ENCODE peak calls at places on chromosome 1, in seven cellular contexts. H is GM23338, X is heart left ventricle, K is tibial nerve, A is fibroblast of lung, S is right cardiac atrium, Y is A549. U is an unnamed sample. For H3K4me1, the result is how much of the 10 kb centered on the place peaks cover.

GRCh38 chr1:52702886-52703787 is 5.0 kb upstream of the COA7 start:
- DNase-seq in X (peak), Y (peak), H (peak), S (peak), A (peak), K (peak), U (peak)

GRCh38 chr1:77068013-77068412 is 151.2 kb downstream of the PIGK start:
- DNase-seq in A (no peak), H (peak), Y (no peak), S (no peak), K (no peak), X (no peak), U (no peak)

GRCh38 chr1:179554394-179554793 is 21.4 kb downstream of the NPHS2 start:
- DNase-seq in S (no peak), Y (no peak), K (no peak), A (no peak), X (no peak), H (no peak), U (no peak)

GRCh38 chr1:38178236-38178635 is 131.6 kb upstream of the POU3F1 start:
- DNase-seq in Y (no peak), A (no peak), S (no peak), K (no peak), X (no peak), H (no peak), U (no peak)

GRCh38 chr1:169526120-169526832 is 40.5 kb upstream of the SLC19A2 start:
- DNase-seq in X (no peak), S (no peak), A (no peak), Y (no peak), H (no peak), K (no peak), U (no peak)

GRCh38 chr1:114107474-114108175 is 46.0 kb downstream of the SYT6 start:
- DNase-seq in Y (peak), S (no peak), K (no peak), H (no peak), A (no peak), X (no peak), U (peak)

GRCh38 chr1:108627256-108627655 is 33.6 kb downstream of the HENMT1 start:
- DNase-seq in K (no peak), X (no peak), Y (no peak), S (no peak), A (no peak), H (no peak), U (no peak)

GRCh38 chr1:152566681-152567080 is at the start of gene LCE3E:
- DNase-seq in A (no peak), X (no peak), Y (no peak), H (no peak), S (no peak), K (no peak), U (no peak)

GRCh38 chr1:113233441-113233840 is 156.9 kb upstream of the MAGI3 start:
- DNase-seq in Y (no peak), S (no peak), A (no peak), K (no peak), X (no peak), H (no peak), U (no peak)

GRCh38 chr1:25748531-25749205 is 51.3 kb upstream of the SELENON start:
- DNase-seq in S (no peak), A (peak), Y (no peak), K (no peak), H (peak), X (no peak), U (no peak)

GRCh38 chr1:91754348-91754747 is 131.6 kb downstream of the TGFBR3 start:
- DNase-seq in H (no peak), K (no peak), X (no peak), A (peak), Y (no peak), S (no peak), U (no peak)

GRCh38 chr1:192862271-192862670 is 53.4 kb downstream of the RGS2 start:
- DNase-seq in H (no peak), S (no peak), X (no peak), Y (no peak), K (no peak), A (no peak), U (no peak)

GRCh38 chr1:101237229-101237837 is 514 bp downstream of the S1PR1 start:
- DNase-seq in H (peak), Y (no peak), A (peak), K (no peak), S (no peak), X (no peak), U (no peak)

GRCh38 chr1:13597166-13597565 is 13.5 kb downstream of the PDPN start:
- DNase-seq in S (no peak), A (no peak), Y (no peak), H (no peak), K (no peak), X (no peak), U (no peak)

GRCh38 chr1:214469290-214469689 is 82.1 kb downstream of the PTPN14 start:
- DNase-seq in H (no peak), K (no peak), A (no peak), S (no peak), X (no peak), Y (no peak), U (no peak)

GRCh38 chr1:10245674-10246073 is 35.3 kb downstream of the KIF1B start:
- DNase-seq in A (no peak), H (no peak), K (no peak), X (no peak), S (no peak), Y (no peak), U (no peak)

GRCh38 chr1:84174051-84174556 is 30.0 kb downstream of the PRKACB start:
- DNase-seq in S (no peak), H (peak), Y (peak), X (no peak), A (peak), K (no peak), U (peak)

GRCh38 chr1:97033949-97034348 is 312.4 kb downstream of the PTBP2 start:
- DNase-seq in Y (no peak), K (no peak), A (no peak), X (no peak), H (no peak), S (no peak), U (no peak)

GRCh38 chr1:68120136-68120791 is 69.8 kb upstream of the DIRAS3 start:
- DNase-seq in Y (peak), K (peak), H (peak), A (peak), S (no peak), X (peak), U (peak)

GRCh38 chr1:3611170-3612019 is at the start of gene MEGF6:
- DNase-seq in Y (peak), A (peak), X (peak), S (peak), H (peak), K (no peak), U (peak)

GRCh38 chr1:183363967-183364366 is 54.2 kb downstream of the NMNAT2 start:
- DNase-seq in H (no peak), X (no peak), Y (no peak), S (no peak), A (no peak), K (no peak), U (no peak)

GRCh38 chr1:202656057-202656456 is 54.2 kb downstream of the SYT2 start:
- DNase-seq in A (no peak), S (no peak), Y (peak), H (peak), X (no peak), K (no peak), U (peak)

GRCh38 chr1:95230768-95231191 is 3.2 kb upstream of the RWDD3 start:
- DNase-seq in K (no peak), X (no peak), H (no peak), A (no peak), Y (no peak), S (peak), U (no peak)

GRCh38 chr1:244314921-244315544 is 136.7 kb downstream of the ADSS2 start:
- DNase-seq in Y (no peak), S (no peak), K (no peak), H (no peak), X (no peak), A (no peak), U (no peak)

GRCh38 chr1:69455718-69456117 is 112.0 kb upstream of the LRRC7 start:
- DNase-seq in X (no peak), Y (no peak), H (no peak), A (no peak), K (no peak), S (no peak), U (no peak)

GRCh38 chr1:56676571-56677035 is 31.5 kb downstream of the PRKAA2 start:
- DNase-seq in S (no peak), A (peak), Y (peak), H (no peak), X (no peak), K (no peak), U (peak)

GRCh38 chr1:154970631-154971340 is at the start of gene SHC1:
- DNase-seq in S (peak), A (peak), H (peak), X (peak), K (peak), Y (peak), U (peak)

GRCh38 chr1:184260382-184260781 is 126.4 kb upstream of the C1orf21 start:
- DNase-seq in H (no peak), A (peak), Y (no peak), X (no peak), S (no peak), K (no peak), U (no peak)

GRCh38 chr1:20590313-20590777 is 1.4 kb downstream of the CDA start:
- DNase-seq in H (no peak), S (peak), A (no peak), K (peak), X (no peak), Y (peak), U (peak)

GRCh38 chr1:103267893-103268292 is 159.6 kb upstream of the COL11A1 start:
- DNase-seq in Y (no peak), X (no peak), K (no peak), S (no peak), H (peak), A (no peak), U (no peak)

GRCh38 chr1:62438163-62438562 is 1.3 kb downstream of the USP1 start:
- DNase-seq in H (peak), S (no peak), K (no peak), X (no peak), Y (no peak), A (peak), U (no peak)

GRCh38 chr1:184945678-184946412 is 28.5 kb downstream of the NIBAN1 start:
- DNase-seq in Y (no peak), K (peak), X (no peak), H (no peak), S (no peak), A (no peak), U (no peak)

GRCh38 chr1:192998536-192998935 is 60.6 kb downstream of the UCHL5 start:
- DNase-seq in S (no peak), H (peak), Y (peak), X (no peak), A (no peak), K (no peak), U (no peak)

GRCh38 chr1:80218112-80218511 is 1211.6 kb upstream of the ADGRL4 start:
- DNase-seq in Y (peak), X (no peak), K (no peak), H (peak), A (peak), S (no peak), U (peak)

GRCh38 chr1:24157921-24158481 is 15.1 kb upstream of the IL22RA1 start:
- DNase-seq in X (no peak), H (peak), Y (peak), K (no peak), A (no peak), S (no peak), U (no peak)

GRCh38 chr1:156487862-156488261 is 12.7 kb downstream of the MEF2D start:
- DNase-seq in S (peak), K (no peak), H (no peak), Y (no peak), A (no peak), X (no peak), U (no peak)
- H3K4me1 ChIP-seq in S (half or more), K (half or more), H (under half), Y (half or more), A (under half), X (under half), U (under half)

DNA sequence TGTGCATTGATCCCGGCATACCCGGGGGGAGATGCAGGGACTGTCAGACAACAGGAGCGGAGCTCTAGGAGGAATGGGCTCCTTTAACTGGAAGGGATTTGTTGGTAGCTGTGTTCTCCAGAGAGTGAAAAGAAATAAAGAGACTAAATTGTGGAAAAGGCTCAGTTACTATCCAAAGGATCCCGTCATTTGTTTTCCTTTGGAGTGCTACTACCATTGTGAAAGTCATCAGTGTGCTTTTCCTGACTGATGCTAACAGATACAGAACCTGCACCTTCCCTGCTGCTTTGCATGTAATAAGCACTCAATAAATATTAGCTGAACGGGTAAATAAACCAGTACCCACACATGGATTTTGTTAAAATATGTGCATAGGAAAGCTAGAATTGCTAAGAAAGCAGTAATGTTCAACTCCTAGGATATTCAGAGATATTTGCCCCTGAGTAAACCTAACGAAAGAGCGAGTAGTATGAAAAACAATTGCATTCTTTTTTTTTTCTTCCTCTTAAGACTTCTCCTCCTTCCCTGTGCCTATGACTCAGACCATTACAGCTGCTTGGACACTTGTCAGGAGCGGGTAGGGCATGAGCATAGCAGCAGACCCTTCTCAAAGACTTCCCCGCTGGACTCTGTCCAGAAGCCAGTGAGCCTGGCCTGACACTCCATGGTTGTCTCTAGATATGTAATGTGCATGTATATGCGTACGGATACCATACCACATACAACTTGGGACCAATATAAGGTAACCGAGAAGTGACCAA is 41.6 kb downstream of the PTGFRN start:
- DNase-seq in K (peak), A (peak), H (no peak), S (peak), Y (no peak), X (no peak), U (peak)
- H3K4me1 ChIP-seq in K (under half), A (under half), H (under half), S (under half), Y (under half), X (under half), U (under half)

DNA sequence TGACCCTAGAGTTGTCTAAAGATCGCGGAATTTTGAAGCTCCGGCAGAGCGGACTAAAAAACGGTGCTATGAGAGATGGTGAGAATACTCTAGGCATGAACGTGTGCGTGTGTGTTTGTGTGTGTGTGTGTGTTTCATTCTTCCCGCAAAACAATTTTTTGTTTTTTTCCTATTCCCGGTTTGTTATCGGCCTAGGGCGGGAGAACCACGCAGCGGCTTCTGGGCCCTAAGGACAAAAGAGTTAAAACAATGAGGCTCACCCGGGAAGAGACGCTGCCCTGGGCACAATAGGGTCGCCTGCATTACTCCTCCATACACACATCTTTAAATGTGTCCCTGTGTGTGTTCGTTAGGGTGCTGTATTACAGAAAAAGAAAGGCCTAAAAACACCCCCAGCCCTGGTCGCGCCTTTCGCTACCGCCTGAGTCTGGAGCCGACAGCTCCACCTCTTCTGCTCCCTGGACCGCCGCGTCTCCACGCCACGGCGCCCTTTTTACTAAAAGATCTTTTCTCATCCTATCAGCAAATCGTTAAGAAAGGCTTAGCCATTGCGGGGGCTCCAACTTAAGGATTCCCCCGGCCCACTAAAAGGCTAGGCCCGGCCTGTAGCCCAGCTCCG is 3.0 kb downstream of the TBX15 start:
- DNase-seq in A (no peak), Y (no peak), X (no peak), H (peak), S (no peak), K (no peak), U (no peak)
- H3K4me1 ChIP-seq in A (under half), Y (under half), X (under half), H (half or more), S (under half), K (under half), U (under half)

GRCh38 chr1:19465650-19466049 is 19.7 kb downstream of the CAPZB start:
- DNase-seq in X (no peak), Y (no peak), K (no peak), A (no peak), S (no peak), H (no peak), U (no peak)

GRCh38 chr1:19466112-19466561 is 19.2 kb downstream of the CAPZB start:
- DNase-seq in A (no peak), X (no peak), Y (no peak), H (no peak), K (no peak), S (no peak), U (no peak)

GRCh38 chr1:19463204-19463803 is 22.0 kb downstream of the CAPZB start:
- DNase-seq in K (no peak), X (no peak), H (no peak), A (no peak), S (no peak), Y (no peak), U (no peak)

GRCh38 chr1:19462781-19463180 is 22.6 kb downstream of the CAPZB start:
- DNase-seq in S (no peak), H (no peak), K (no peak), X (no peak), A (no peak), Y (no peak), U (no peak)

GRCh38 chr1:19465123-19465522 is 20.2 kb downstream of the CAPZB start:
- DNase-seq in Y (no peak), X (no peak), A (peak), S (no peak), K (no peak), H (no peak), U (no peak)
- H3K4me1 ChIP-seq in Y (under half), X (under half), A (under half), S (under half), K (half or more), H (half or more), U (half or more)

GRCh38 chr1:29280780-29281131 is 44.4 kb downstream of the PTPRU start:
- DNase-seq in A (peak), Y (no peak), X (no peak), K (no peak), S (peak), H (no peak), U (peak)
- H3K4me1 ChIP-seq in A (under half), Y (under half), X (under half), K (under half), S (under half), H (under half), U (under half)

GRCh38 chr1:75083223-75083622 is 51.0 kb upstream of the LHX8 start:
- DNase-seq in S (no peak), H (peak), X (no peak), A (no peak), K (no peak), Y (no peak), U (no peak)
- H3K4me1 ChIP-seq in S (under half), H (half or more), X (under half), A (under half), K (under half), Y (under half), U (under half)

U was measured in hepatocyte.